ENCODE peak calls at places on chromosomes 16 and 17, in nine cellular contexts. Q is vagina, A is stomach, G is Panc1, K is HCT116, B is breast epithelium, W is suprapubic skin, X is sigmoid colon, H is transverse colon. F is an unnamed sample.

GRCh38 chr17:57570740-57571344 is 174.3 kb downstream of the CCDC182 start:
- DNase-seq in K (no peak), A (no peak), H (no peak), W (no peak), B (no peak), X (no peak), G (no peak), Q (no peak), F (peak; percentile 19)

GRCh38 chr16:50988441-50988840 is 162.6 kb downstream of the SALL1 start:
- DNase-seq in X (no peak), H (no peak), Q (no peak), W (no peak), K (no peak), G (no peak), A (no peak), B (no peak), F (no peak)

GRCh38 chr17:39132192-39132600 is 19.2 kb downstream of the PLXDC1 start:
- DNase-seq in Q (no peak), K (no peak), B (no peak), A (no peak), W (no peak), H (no peak), X (peak; percentile 78), G (no peak), F (no peak)

GRCh38 chr16:75130150-75130771 is 13.7 kb upstream of the LDHD start:
- DNase-seq in K (no peak), H (no peak), Q (no peak), A (no peak), B (no peak), W (no peak), G (no peak), X (no peak), F (no peak)

GRCh38 chr16:22297871-22298733 is 893 bp downstream of the POLR3E start:
- DNase-seq in B (no peak), K (peak; percentile 94), W (no peak), Q (no peak), G (peak; percentile 97), A (peak; percentile 50), X (peak; percentile 85), H (peak; percentile 64), F (peak; percentile 51)

GRCh38 chr16:48284772-48285409 is 37.6 kb upstream of the ABCC11 start:
- DNase-seq in G (no peak), H (no peak), X (no peak), K (no peak), Q (no peak), W (no peak), B (no peak), A (no peak), F (no peak)

GRCh38 chr16:50644730-50645129 is 36.4 kb downstream of the SNX20 start:
- DNase-seq in W (no peak), B (no peak), H (peak; percentile 26), K (peak; percentile 19), X (no peak), A (peak; percentile 31), Q (no peak), G (no peak), F (no peak)

GRCh38 chr16:51577621-51578303 is 426.7 kb upstream of the SALL1 start:
- DNase-seq in X (no peak), A (no peak), Q (peak; percentile 14), G (no peak), W (no peak), K (no peak), H (no peak), B (no peak), F (no peak)

GRCh38 chr17:35404360-35404759 is 27.9 kb downstream of the SLFN12 start:
- DNase-seq in Q (no peak), W (no peak), G (no peak), A (no peak), B (no peak), K (no peak), X (no peak), H (no peak), F (no peak)

GRCh38 chr16:11164482-11165270 is 91.3 kb downstream of the SOCS1 start:
- DNase-seq in H (no peak), B (no peak), X (no peak), G (no peak), W (no peak), K (no peak), A (peak; percentile 52), Q (no peak), F (no peak)

GRCh38 chr17:66348605-66349165 is 46.3 kb downstream of the PRKCA start:
- DNase-seq in K (peak; percentile 22), Q (no peak), X (peak; percentile 75), H (peak; percentile 61), A (peak; percentile 39), W (no peak), B (no peak), G (peak; percentile 67), F (peak; percentile 14)

GRCh38 chr16:62883526-62883925 is 847.3 kb upstream of the CDH8 start:
- DNase-seq in G (no peak), B (no peak), W (no peak), K (no peak), X (no peak), Q (no peak), A (no peak), H (no peak), F (no peak)

GRCh38 chr17:79872762-79873161 is 33.5 kb upstream of the CBX4 start:
- DNase-seq in Q (no peak), B (no peak), A (no peak), X (no peak), K (no peak), W (no peak), H (no peak), G (no peak), F (no peak)

GRCh38 chr17:74872313-74873035 is at the start of gene FDXR:
- DNase-seq in K (no peak), B (no peak), Q (no peak), A (no peak), H (no peak), G (no peak), W (no peak), X (no peak), F (no peak)

GRCh38 chr17:60905709-60906108 is 228.1 kb downstream of the BCAS3 start:
- DNase-seq in Q (no peak), K (no peak), W (no peak), X (no peak), B (no peak), H (no peak), G (no peak), A (no peak), F (no peak)

GRCh38 chr17:21177401-21177800 is 36.6 kb downstream of the TMEM11 start:
- DNase-seq in B (no peak), K (no peak), A (peak; percentile 0), Q (peak; percentile 55), H (no peak), X (peak; percentile 27), W (peak; percentile 59), G (no peak), F (no peak)

GRCh38 chr17:57440522-57441269 is 184.4 kb downstream of the MSI2 start:
- DNase-seq in B (no peak), H (peak; percentile 38), A (peak; percentile 60), X (peak; percentile 78), K (peak; percentile 76), Q (no peak), W (no peak), G (no peak), F (peak; percentile 60)

GRCh38 chr16:51031598-51031997 is 119.5 kb downstream of the SALL1 start:
- DNase-seq in Q (no peak), A (no peak), B (no peak), W (no peak), K (no peak), G (no peak), X (no peak), H (no peak), F (no peak)

GRCh38 chr16:86459266-86459665 is 51.1 kb upstream of the FOXF1 start:
- DNase-seq in G (no peak), A (no peak), B (no peak), X (peak; percentile 80), K (no peak), H (no peak), W (no peak), Q (no peak), F (no peak)
- H3K27ac ChIP-seq in G (no peak overlapping the region), A (peak overlapping the region; percentile 70), B (no peak overlapping the region), X (peak overlapping the region; percentile 86), K (no peak overlapping the region), H (peak overlapping the region; percentile 89), W (no peak overlapping the region), Q (peak overlapping the region; percentile 54), F (no peak overlapping the region)

GRCh38 chr17:48486557-48486956 is 44.3 kb downstream of the HOXB1 start:
- DNase-seq in G (no peak), W (no peak), K (peak; percentile 82), B (no peak), X (peak; percentile 56), H (no peak), Q (no peak), A (no peak), F (no peak)

GRCh38 chr17:48483004-48483403 is 47.8 kb downstream of the HOXB1 start:
- DNase-seq in Q (no peak), G (no peak), W (no peak), A (no peak), X (no peak), B (no peak), H (no peak), K (peak; percentile 56), F (no peak)

GRCh38 chr17:48483471-48484131 is 47.2 kb downstream of the HOXB1 start:
- DNase-seq in X (peak; percentile 79), Q (no peak), W (no peak), H (peak; percentile 38), K (peak; percentile 95), B (no peak), G (no peak), A (no peak), F (peak; percentile 15)

GRCh38 chr17:48484256-48484655 is 46.6 kb downstream of the HOXB1 start:
- DNase-seq in A (no peak), W (no peak), G (no peak), Q (no peak), B (no peak), K (no peak), H (no peak), X (no peak), F (no peak)

DNA sequence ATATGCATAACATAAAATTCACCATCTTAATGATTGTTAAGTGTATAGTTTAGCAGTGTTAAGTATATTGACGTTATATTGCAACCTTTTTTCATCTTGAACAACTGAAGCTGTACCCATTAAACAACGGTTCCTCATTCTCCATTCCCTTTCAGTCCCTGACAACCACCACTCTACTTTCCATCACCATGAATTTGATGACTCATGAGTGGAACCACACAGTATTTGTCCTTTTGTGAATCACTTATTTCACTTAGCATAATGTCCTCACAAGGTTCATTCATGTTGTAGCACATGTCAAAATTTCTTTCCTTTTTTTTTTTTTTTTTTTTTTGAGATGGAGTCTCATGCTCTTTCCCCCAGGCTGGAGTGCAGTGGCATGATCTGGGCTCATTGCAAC is 46.0 kb downstream of the HOXB1 start:
- DNase-seq in Q (no peak), B (no peak), A (no peak), K (peak; percentile 49), X (no peak), H (no peak), W (no peak), G (no peak), F (no peak)
- TF ChIP-seq POLR2AphosphoS5 in Q (no peak), B (no peak), A (no peak), K (no peak), X (no peak), H (no peak), W (no peak), G (no peak), F (no peak)

GRCh38 chr16:86252596-86252995 is 257.7 kb upstream of the FOXF1 start:
- DNase-seq in W (no peak), X (no peak), K (peak; percentile 42), B (no peak), Q (peak; percentile 94), H (peak; percentile 24), G (no peak), A (no peak), F (no peak)
- TF ChIP-seq CTCF in W (no peak), X (peak; percentile 37), K (peak; percentile 82), B (no peak), Q (no peak), H (peak; percentile 17), G (peak; percentile 64), A (no peak), F (no peak)

GRCh38 chr17:970388-970768 is 9.2 kb downstream of the NXN start:
- DNase-seq in A (no peak), H (no peak), Q (no peak), G (no peak), B (no peak), K (no peak), X (no peak), W (no peak), F (no peak)
- H3K27ac ChIP-seq in A (peak overlapping the region; percentile 55), H (peak overlapping the region; percentile 82), Q (peak overlapping the region; percentile 14), G (peak overlapping the region; percentile 73), B (no peak overlapping the region), K (peak overlapping the region; percentile 65), X (peak overlapping the region; percentile 63), W (peak overlapping the region; percentile 13), F (peak overlapping the region; percentile 62)

F was measured in prostate gland.